ENCODE peak calls at places on chromosomes 4 and X, in four cellular contexts. One of them, this sample, is unnamed.

GRCh38 chrX:21838937-21839333 is 482 bp upstream of the MBTPS2 start:
- DNase-seq in neuronal stem cell: no peak
- DNase-seq in Peyer's patch: no peak
- DNase-seq in fibroblast of pulmonary artery: peak
- DNase-seq in this sample: peak

GRCh38 chr4:88661724-88662123 is 35.9 kb downstream of the NAP1L5 start:
- DNase-seq in neuronal stem cell: no peak
- DNase-seq in Peyer's patch: no peak
- DNase-seq in fibroblast of pulmonary artery: peak
- DNase-seq in this sample: no peak

GRCh38 chrX:82058728-82059127 is 856.8 kb downstream of the SH3BGRL start:
- DNase-seq in neuronal stem cell: no peak
- DNase-seq in Peyer's patch: no peak
- DNase-seq in fibroblast of pulmonary artery: no peak
- DNase-seq in this sample: no peak

GRCh38 chr4:110032603-110033002 is 119.9 kb downstream of the EGF start:
- DNase-seq in neuronal stem cell: no peak
- DNase-seq in Peyer's patch: no peak
- DNase-seq in fibroblast of pulmonary artery: no peak
- DNase-seq in this sample: no peak

GRCh38 chrX:118423558-118423957 is 72.1 kb upstream of the DOCK11 start:
- DNase-seq in neuronal stem cell: no peak
- DNase-seq in Peyer's patch: no peak
- DNase-seq in fibroblast of pulmonary artery: no peak
- DNase-seq in this sample: no peak

GRCh38 chr4:57501715-57502114 is 391.5 kb upstream of the IGFBP7 start:
- DNase-seq in neuronal stem cell: no peak
- DNase-seq in Peyer's patch: no peak
- DNase-seq in fibroblast of pulmonary artery: peak
- DNase-seq in this sample: no peak

GRCh38 chrX:38986586-38986985 is 185.3 kb downstream of the MID1IP1 start:
- DNase-seq in neuronal stem cell: no peak
- DNase-seq in Peyer's patch: no peak
- DNase-seq in fibroblast of pulmonary artery: no peak
- DNase-seq in this sample: no peak

GRCh38 chr4:169663894-169664293 is 43.5 kb downstream of the CLCN3 start:
- DNase-seq in neuronal stem cell: peak
- DNase-seq in Peyer's patch: no peak
- DNase-seq in fibroblast of pulmonary artery: peak
- DNase-seq in this sample: no peak

GRCh38 chr4:74109116-74109791 is 10.3 kb upstream of the CXCL2 start:
- DNase-seq in neuronal stem cell: no peak
- DNase-seq in Peyer's patch: no peak
- DNase-seq in fibroblast of pulmonary artery: peak
- DNase-seq in this sample: no peak

GRCh38 chrX:117538441-117539418 is 577.9 kb downstream of the KLHL13 start:
- DNase-seq in neuronal stem cell: peak
- DNase-seq in Peyer's patch: no peak
- DNase-seq in fibroblast of pulmonary artery: no peak
- DNase-seq in this sample: no peak

GRCh38 chr4:177574446-177574845 is 132.2 kb upstream of the AGA start:
- DNase-seq in neuronal stem cell: no peak
- DNase-seq in Peyer's patch: no peak
- DNase-seq in fibroblast of pulmonary artery: peak
- DNase-seq in this sample: no peak

GRCh38 chr4:158172558-158173258 is at the start of gene GASK1B:
- DNase-seq in neuronal stem cell: peak
- DNase-seq in Peyer's patch: peak
- DNase-seq in fibroblast of pulmonary artery: peak
- DNase-seq in this sample: no peak

GRCh38 chrX:49166914-49167739 is 4.6 kb downstream of the MAGIX start:
- DNase-seq in neuronal stem cell: no peak
- DNase-seq in Peyer's patch: peak
- DNase-seq in fibroblast of pulmonary artery: peak
- DNase-seq in this sample: peak

GRCh38 chr4:168907119-168907698 is 102.8 kb downstream of the CBR4 start:
- DNase-seq in neuronal stem cell: no peak
- DNase-seq in Peyer's patch: no peak
- DNase-seq in fibroblast of pulmonary artery: no peak
- DNase-seq in this sample: no peak

GRCh38 chr4:16194199-16194598 is 32.1 kb downstream of the TAPT1 start:
- DNase-seq in neuronal stem cell: no peak
- DNase-seq in Peyer's patch: no peak
- DNase-seq in fibroblast of pulmonary artery: peak
- DNase-seq in this sample: no peak

GRCh38 chr4:121034010-121034409 is 38.3 kb downstream of the NDNF start:
- DNase-seq in neuronal stem cell: no peak
- DNase-seq in Peyer's patch: no peak
- DNase-seq in fibroblast of pulmonary artery: peak
- DNase-seq in this sample: no peak

GRCh38 chrX:119729408-119730201 is 28.8 kb upstream of the SOWAHD start:
- DNase-seq in neuronal stem cell: peak
- DNase-seq in Peyer's patch: peak
- DNase-seq in fibroblast of pulmonary artery: peak
- DNase-seq in this sample: peak

GRCh38 chr4:151887151-151887815 is 126.5 kb upstream of the GATB start:
- DNase-seq in neuronal stem cell: no peak
- DNase-seq in Peyer's patch: no peak
- DNase-seq in fibroblast of pulmonary artery: no peak
- DNase-seq in this sample: no peak

GRCh38 chrX:82757614-82758013 is 750.5 kb upstream of the POU3F4 start:
- DNase-seq in neuronal stem cell: no peak
- DNase-seq in Peyer's patch: no peak
- DNase-seq in fibroblast of pulmonary artery: peak
- DNase-seq in this sample: no peak

GRCh38 chrX:45775462-45775861 is 574.8 kb upstream of the DIPK2B start:
- DNase-seq in neuronal stem cell: no peak
- DNase-seq in Peyer's patch: no peak
- DNase-seq in fibroblast of pulmonary artery: peak
- DNase-seq in this sample: no peak

GRCh38 chrX:77223046-77223445 is 224.1 kb upstream of the FGF16 start:
- DNase-seq in neuronal stem cell: no peak
- DNase-seq in Peyer's patch: no peak
- DNase-seq in fibroblast of pulmonary artery: no peak
- DNase-seq in this sample: no peak

GRCh38 chr4:40721730-40722171 is 28.0 kb upstream of the NSUN7 start:
- DNase-seq in neuronal stem cell: no peak
- DNase-seq in Peyer's patch: no peak
- DNase-seq in fibroblast of pulmonary artery: no peak
- DNase-seq in this sample: no peak

GRCh38 chr4:89438102-89438831 is 130.7 kb upstream of the GPRIN3 start:
- DNase-seq in neuronal stem cell: no peak
- DNase-seq in Peyer's patch: no peak
- DNase-seq in fibroblast of pulmonary artery: peak
- DNase-seq in this sample: peak

GRCh38 chrX:55057691-55058249 is 17.1 kb upstream of the PAGE2B start:
- DNase-seq in neuronal stem cell: peak
- DNase-seq in Peyer's patch: no peak
- DNase-seq in fibroblast of pulmonary artery: peak
- DNase-seq in this sample: no peak
- H3K4me3 ChIP-seq in neuronal stem cell: no peak
- H3K4me3 ChIP-seq in Peyer's patch: no peak
- H3K4me3 ChIP-seq in fibroblast of pulmonary artery: peak
- H3K4me3 ChIP-seq in this sample: peak

GRCh38 chr4:116638592-116638991 is 446.8 kb downstream of the TRAM1L1 start:
- DNase-seq in neuronal stem cell: no peak
- DNase-seq in Peyer's patch: no peak
- DNase-seq in fibroblast of pulmonary artery: no peak
- DNase-seq in this sample: no peak

GRCh38 chr4:116636917-116637316 is 448.5 kb downstream of the TRAM1L1 start:
- DNase-seq in neuronal stem cell: no peak
- DNase-seq in Peyer's patch: no peak
- DNase-seq in fibroblast of pulmonary artery: no peak
- DNase-seq in this sample: no peak

GRCh38 chr4:116639070-116639577 is 446.3 kb downstream of the TRAM1L1 start:
- DNase-seq in neuronal stem cell: no peak
- DNase-seq in Peyer's patch: no peak
- DNase-seq in fibroblast of pulmonary artery: no peak
- DNase-seq in this sample: no peak
- H3K4me3 ChIP-seq in neuronal stem cell: no peak
- H3K4me3 ChIP-seq in Peyer's patch: no peak
- H3K4me3 ChIP-seq in fibroblast of pulmonary artery: no peak
- H3K4me3 ChIP-seq in this sample: no peak

GRCh38 chr4:13654158-13654797 is 26.8 kb upstream of the BOD1L1 start:
- DNase-seq in neuronal stem cell: peak
- DNase-seq in Peyer's patch: peak
- DNase-seq in fibroblast of pulmonary artery: peak
- DNase-seq in this sample: peak
- H3K4me3 ChIP-seq in neuronal stem cell: peak
- H3K4me3 ChIP-seq in Peyer's patch: peak
- H3K4me3 ChIP-seq in fibroblast of pulmonary artery: peak
- H3K4me3 ChIP-seq in this sample: peak

DNA sequence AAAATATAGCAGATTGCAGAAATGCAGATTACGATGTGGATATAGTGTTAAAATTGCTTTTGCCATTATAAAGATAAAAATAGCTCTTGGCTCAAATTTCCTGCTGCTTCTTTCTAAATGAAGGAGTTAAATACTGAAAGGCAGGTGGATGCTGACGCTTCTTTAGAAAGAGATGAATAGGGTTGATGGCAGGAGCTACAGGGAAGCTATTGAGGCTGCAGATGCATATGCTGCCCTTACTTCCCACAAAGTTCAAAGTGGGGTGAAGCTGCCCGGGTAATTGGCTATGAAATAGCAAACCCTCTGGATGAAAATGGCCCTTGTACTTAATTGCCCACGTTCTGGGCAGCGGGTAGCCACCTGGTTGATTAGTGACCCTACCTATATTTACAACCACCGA is 379.5 kb downstream of the ZIC3 start:
- DNase-seq in neuronal stem cell: no peak
- DNase-seq in Peyer's patch: no peak
- DNase-seq in fibroblast of pulmonary artery: no peak
- DNase-seq in this sample: no peak
- H3K4me3 ChIP-seq in neuronal stem cell: no peak
- H3K4me3 ChIP-seq in Peyer's patch: no peak
- H3K4me3 ChIP-seq in fibroblast of pulmonary artery: no peak
- H3K4me3 ChIP-seq in this sample: no peak